ENCODE peak calls at places on chromosomes 16 and 17, in five cellular contexts. Y, J, U, G and F are unnamed samples.
A peak's percentile ranks its signal among the peaks of the same experiment; 100 is the strongest.

GRCh38 chr16:68297908-68298307 is 12.8 kb downstream of the SLC7A6OS start:
- DNase-seq in Y (no peak), J (no peak), U (no peak), G (no peak), F (no peak)

GRCh38 chr16:28090646-28091377 is 27.3 kb upstream of the GSG1L start:
- DNase-seq in Y (no peak), J (no peak), U (no peak), G (no peak), F (no peak)

GRCh38 chr16:698911-699671 is 6.5 kb downstream of the FBXL16 start:
- DNase-seq in Y (no peak), J (no peak), U (no peak), G (no peak), F (no peak)

GRCh38 chr16:19429271-19429670 is 11.6 kb downstream of the TMC5 start:
- DNase-seq in Y (no peak), J (no peak), U (no peak), G (peak; percentile 73), F (no peak)

GRCh38 chr17:64399071-64399766 is 8.6 kb upstream of the PECAM1 start:
- DNase-seq in Y (no peak), J (no peak), U (no peak), G (no peak), F (no peak)

GRCh38 chr17:41580244-41580575 is 6.5 kb downstream of the KRT14 start:
- DNase-seq in Y (no peak), J (no peak), U (no peak), G (no peak), F (no peak)

GRCh38 chr17:13638855-13639458 is 37.2 kb upstream of the HS3ST3A1 start:
- DNase-seq in Y (no peak), J (no peak), U (no peak), G (no peak), F (no peak)

GRCh38 chr17:30905742-30906100 is 317 bp downstream of the TEFM start:
- DNase-seq in Y (no peak), J (peak; percentile 31), U (no peak), G (peak; percentile 19), F (no peak)

GRCh38 chr16:29007865-29008593 is 23.2 kb downstream of the LAT start:
- DNase-seq in Y (no peak), J (no peak), U (no peak), G (no peak), F (no peak)

GRCh38 chr16:9658586-9658985 is 523.6 kb downstream of the GRIN2A start:
- DNase-seq in Y (no peak), J (no peak), U (no peak), G (no peak), F (no peak)

GRCh38 chr17:77516902-77517301 is 376.1 kb downstream of the SEC14L1 start:
- DNase-seq in Y (no peak), J (no peak), U (no peak), G (no peak), F (no peak)

GRCh38 chr17:5789443-5789842 is 205.1 kb upstream of the NLRP1 start:
- DNase-seq in Y (no peak), J (no peak), U (no peak), G (no peak), F (no peak)

GRCh38 chr16:383326-384020 is 1.7 kb upstream of the PGAP6 start:
- DNase-seq in Y (peak; percentile 71), J (no peak), U (no peak), G (peak; percentile 78), F (no peak)

GRCh38 chr16:4505356-4506153 is 29.4 kb downstream of the HMOX2 start:
- DNase-seq in Y (peak; percentile 80), J (no peak), U (peak; percentile 33), G (no peak), F (no peak)

GRCh38 chr17:64278614-64279013 is 15.6 kb upstream of the TEX2 start:
- DNase-seq in Y (no peak), J (no peak), U (no peak), G (peak; percentile 27), F (no peak)

GRCh38 chr17:81412490-81413093 is 17.3 kb downstream of the BAHCC1 start:
- DNase-seq in Y (no peak), J (no peak), U (no peak), G (no peak), F (no peak)

GRCh38 chr17:61097786-61098185 is 301.9 kb upstream of the TBX2 start:
- DNase-seq in Y (no peak), J (no peak), U (no peak), G (no peak), F (no peak)

GRCh38 chr16:3980311-3981111 is 100.0 kb upstream of the CREBBP start:
- DNase-seq in Y (no peak), J (no peak), U (no peak), G (no peak), F (no peak)

GRCh38 chr17:42720996-42721583 is 23.8 kb downstream of the EZH1 start:
- DNase-seq in Y (no peak), J (no peak), U (no peak), G (peak; percentile 78), F (peak; percentile 83)

GRCh38 chr17:66541461-66542182 is 239.2 kb downstream of the PRKCA start:
- DNase-seq in Y (no peak), J (no peak), U (no peak), G (no peak), F (no peak)

GRCh38 chr17:19369846-19370492 is 7.4 kb upstream of the B9D1 start:
- DNase-seq in Y (no peak), J (no peak), U (no peak), G (no peak), F (no peak)

GRCh38 chr16:69187891-69188451 is 1.0 kb downstream of the SNTB2 start:
- DNase-seq in Y (peak; percentile 61), J (peak; percentile 36), U (no peak), G (peak; percentile 65), F (peak; percentile 14)

GRCh38 chr16:49757744-49758069 is 98.2 kb downstream of the ZNF423 start:
- DNase-seq in Y (no peak), J (no peak), U (no peak), G (no peak), F (no peak)

GRCh38 chr17:38604479-38605229 is 1.1 kb downstream of the SRCIN1 start:
- DNase-seq in Y (no peak), J (no peak), U (no peak), G (peak; percentile 58), F (peak; percentile 36)

GRCh38 chr17:17434477-17434876 is 42.3 kb upstream of the MED9 start:
- DNase-seq in Y (no peak), J (no peak), U (no peak), G (no peak), F (no peak)

GRCh38 chr16:77782694-77783093 is 5.7 kb upstream of the VAT1L start:
- DNase-seq in Y (no peak), J (no peak), U (no peak), G (no peak), F (peak; percentile 49)

GRCh38 chr17:34760931-34761500 is 181.6 kb downstream of the TMEM132E start:
- DNase-seq in Y (no peak), J (no peak), U (no peak), G (no peak), F (no peak)

GRCh38 chr16:56298948-56299602 is 107.8 kb downstream of the GNAO1 start:
- DNase-seq in Y (peak; percentile 52), J (peak; percentile 29), U (no peak), G (no peak), F (no peak)

GRCh38 chr17:81167194-81167524 is 1.1 kb upstream of the AATK start:
- DNase-seq in Y (no peak), J (no peak), U (no peak), G (no peak), F (no peak)

GRCh38 chr17:17325228-17325627 is 22.1 kb downstream of the NT5M start:
- DNase-seq in Y (peak; percentile 34), J (no peak), U (no peak), G (no peak), F (no peak)

GRCh38 chr17:48704521-48704920 is 17.8 kb downstream of the PRAC1 start:
- DNase-seq in Y (no peak), J (no peak), U (no peak), G (no peak), F (no peak)

GRCh38 chr17:11932337-11932898 is 64.9 kb downstream of the ZNF18 start:
- DNase-seq in Y (no peak), J (no peak), U (no peak), G (no peak), F (no peak)

GRCh38 chr16:57534881-57535658 is 1.3 kb downstream of the CCDC102A start:
- DNase-seq in Y (peak; percentile 47), J (no peak), U (no peak), G (no peak), F (no peak)

GRCh38 chr16:67657017-67657608 is 2.9 kb downstream of the ACD start:
- DNase-seq in Y (no peak), J (no peak), U (no peak), G (no peak), F (no peak)

GRCh38 chr16:69223882-69224281 is 36.9 kb downstream of the SNTB2 start:
- DNase-seq in Y (no peak), J (no peak), U (no peak), G (no peak), F (no peak)